ENCODE peak calls at places on chromosomes 7 and 10, in nine cellular contexts. J is NCI-H1092 treated with DMSO at 0.1 percent for 48 hours; I is stimulated activated CD4-positive, alpha-beta T cell treated with anti-CD3 and anti-CD28 coated beads, Interleukin-1b, Interleukin-23, amount 100 ng/mL, for 4 hours; Q is neural crest cell; S is GM04503; T is cardiac septum; M is ecto neural progenitor cell; E is RWPE1; O is trophoblast cell. R is an unnamed sample.

GRCh38 chr7:127536426-127537152 is 48.8 kb downstream of the GCC1 start:
- DNase-seq in J (peak), I (no peak), Q (no peak), S (no peak), T (no peak), M (peak), E (no peak), O (peak), R (no peak)

GRCh38 chr7:139798221-139798620 is 20.4 kb upstream of the HIPK2 start:
- DNase-seq in J (no peak), I (no peak), Q (no peak), S (no peak), T (no peak), M (no peak), E (no peak), O (peak), R (peak)

GRCh38 chr10:119253433-119254174 is 46.2 kb downstream of the GRK5 start:
- DNase-seq in J (no peak), I (no peak), Q (no peak), S (peak), T (no peak), M (peak), E (peak), O (peak), R (no peak)

GRCh38 chr7:112668561-112668960 is 121.6 kb downstream of the TMEM168 start:
- DNase-seq in J (no peak), I (no peak), Q (no peak), S (peak), T (no peak), M (no peak), E (no peak), O (peak), R (no peak)

GRCh38 chr10:35058134-35058533 is 32.0 kb downstream of the CUL2 start:
- DNase-seq in J (no peak), I (no peak), Q (no peak), S (peak), T (no peak), M (no peak), E (peak), O (no peak), R (no peak)

GRCh38 chr7:13848576-13849527 is 140.6 kb downstream of the ETV1 start:
- DNase-seq in J (no peak), I (no peak), Q (no peak), S (peak), T (no peak), M (peak), E (no peak), O (no peak), R (no peak)

GRCh38 chr7:150631866-150632864 is at the start of gene GIMAP6:
- DNase-seq in J (no peak), I (peak), Q (no peak), S (no peak), T (peak), M (no peak), E (no peak), O (no peak), R (no peak)

GRCh38 chr7:159010951-159011820 is 133.5 kb downstream of the VIPR2 start:
- DNase-seq in J (no peak), I (no peak), Q (no peak), S (no peak), T (no peak), M (no peak), E (no peak), O (no peak), R (no peak)

GRCh38 chr10:61793760-61794713 is 107.5 kb upstream of the ARID5B start:
- DNase-seq in J (peak), I (no peak), Q (no peak), S (no peak), T (no peak), M (no peak), E (no peak), O (no peak), R (peak)

GRCh38 chr7:91628742-91629141 is 251.8 kb downstream of the MTERF1 start:
- DNase-seq in J (peak), I (no peak), Q (no peak), S (no peak), T (no peak), M (no peak), E (peak), O (no peak), R (peak)

GRCh38 chr10:49257159-49257558 is 41.8 kb upstream of the C10orf71 start:
- DNase-seq in J (no peak), I (no peak), Q (no peak), S (no peak), T (no peak), M (no peak), E (no peak), O (no peak), R (no peak)

GRCh38 chr10:123930340-123931001 is 38.9 kb upstream of the CPXM2 start:
- DNase-seq in J (no peak), I (no peak), Q (no peak), S (peak), T (peak), M (no peak), E (peak), O (no peak), R (no peak)

GRCh38 chr7:108415821-108416536 is 40.3 kb downstream of the NRCAM start:
- DNase-seq in J (peak), I (no peak), Q (no peak), S (no peak), T (no peak), M (no peak), E (peak), O (no peak), R (peak)

GRCh38 chr7:50673096-50673495 is 107.9 kb upstream of the DDC start:
- DNase-seq in J (no peak), I (no peak), Q (no peak), S (no peak), T (no peak), M (no peak), E (no peak), O (no peak), R (no peak)